ENCODE peak calls at places on chromosomes 3 and 15, in ten cellular contexts. One of them, this sample, is unnamed.
A peak's percentile ranks its signal among the peaks of the same experiment; 100 is the strongest.

GRCh38 chr15:58770519-58770856 is 614 bp upstream of the MINDY2 start:
- DNase-seq in A549: peak; percentile 68
- DNase-seq in ovary: no peak
- DNase-seq in GM23338: no peak
- DNase-seq in PC-3: peak; percentile 61
- DNase-seq in sigmoid colon: no peak
- DNase-seq in endodermal cell: no peak
- DNase-seq in right atrium auricular region: no peak
- DNase-seq in uterus: no peak
- DNase-seq in mammary epithelial cell: no peak
- DNase-seq in this sample: no peak

GRCh38 chr3:111751961-111752360 is 107.1 kb upstream of the PHLDB2 start:
- DNase-seq in A549: no peak
- DNase-seq in ovary: no peak
- DNase-seq in GM23338: peak; percentile 46
- DNase-seq in PC-3: no peak
- DNase-seq in sigmoid colon: no peak
- DNase-seq in endodermal cell: no peak
- DNase-seq in right atrium auricular region: no peak
- DNase-seq in uterus: no peak
- DNase-seq in mammary epithelial cell: no peak
- DNase-seq in this sample: no peak

GRCh38 chr3:188157971-188158370 is 4.0 kb downstream of the LPP start:
- DNase-seq in A549: no peak
- DNase-seq in ovary: no peak
- DNase-seq in GM23338: no peak
- DNase-seq in PC-3: no peak
- DNase-seq in sigmoid colon: no peak
- DNase-seq in endodermal cell: no peak
- DNase-seq in right atrium auricular region: no peak
- DNase-seq in uterus: no peak
- DNase-seq in mammary epithelial cell: no peak
- DNase-seq in this sample: no peak

GRCh38 chr3:139288266-139288821 is 55.5 kb upstream of the MRPS22 start:
- DNase-seq in A549: no peak
- DNase-seq in ovary: no peak
- DNase-seq in GM23338: no peak
- DNase-seq in PC-3: no peak
- DNase-seq in sigmoid colon: no peak
- DNase-seq in endodermal cell: no peak
- DNase-seq in right atrium auricular region: no peak
- DNase-seq in uterus: peak; percentile 30
- DNase-seq in mammary epithelial cell: no peak
- DNase-seq in this sample: no peak

GRCh38 chr15:101114610-101115009 is 137.2 kb downstream of the CHSY1 start:
- DNase-seq in A549: no peak
- DNase-seq in ovary: no peak
- DNase-seq in GM23338: no peak
- DNase-seq in PC-3: no peak
- DNase-seq in sigmoid colon: no peak
- DNase-seq in endodermal cell: peak; percentile 38
- DNase-seq in right atrium auricular region: no peak
- DNase-seq in uterus: no peak
- DNase-seq in mammary epithelial cell: no peak
- DNase-seq in this sample: no peak

GRCh38 chr3:10551821-10552630 is 46.6 kb upstream of the ATP2B2 start:
- DNase-seq in A549: peak; percentile 25
- DNase-seq in ovary: no peak
- DNase-seq in GM23338: no peak
- DNase-seq in PC-3: peak; percentile 80
- DNase-seq in sigmoid colon: peak; percentile 63
- DNase-seq in endodermal cell: peak; percentile 51
- DNase-seq in right atrium auricular region: peak; percentile 60
- DNase-seq in uterus: peak; percentile 20
- DNase-seq in mammary epithelial cell: peak; percentile 83
- DNase-seq in this sample: peak; percentile 75

GRCh38 chr3:51500632-51501131 is 867 bp upstream of the DCAF1 start:
- DNase-seq in A549: no peak
- DNase-seq in ovary: peak; percentile 22
- DNase-seq in GM23338: no peak
- DNase-seq in PC-3: no peak
- DNase-seq in sigmoid colon: peak; percentile 74
- DNase-seq in endodermal cell: peak; percentile 52
- DNase-seq in right atrium auricular region: no peak
- DNase-seq in uterus: peak; percentile 28
- DNase-seq in mammary epithelial cell: no peak
- DNase-seq in this sample: peak; percentile 53

GRCh38 chr15:55770808-55771207 is 27.9 kb upstream of the PRTG start:
- DNase-seq in A549: no peak
- DNase-seq in ovary: no peak
- DNase-seq in GM23338: no peak
- DNase-seq in PC-3: no peak
- DNase-seq in sigmoid colon: no peak
- DNase-seq in endodermal cell: no peak
- DNase-seq in right atrium auricular region: no peak
- DNase-seq in uterus: no peak
- DNase-seq in mammary epithelial cell: no peak
- DNase-seq in this sample: no peak

GRCh38 chr3:69086133-69086722 is 1.5 kb downstream of the ARL6IP5 start:
- DNase-seq in A549: peak; percentile 36
- DNase-seq in ovary: peak; percentile 88
- DNase-seq in GM23338: no peak
- DNase-seq in PC-3: peak; percentile 76
- DNase-seq in sigmoid colon: peak; percentile 97
- DNase-seq in endodermal cell: peak; percentile 58
- DNase-seq in right atrium auricular region: peak; percentile 97
- DNase-seq in uterus: peak; percentile 83
- DNase-seq in mammary epithelial cell: peak; percentile 94
- DNase-seq in this sample: peak; percentile 94

GRCh38 chr3:69085543-69086132 is 901 bp downstream of the ARL6IP5 start:
- DNase-seq in A549: no peak
- DNase-seq in ovary: peak; percentile 26
- DNase-seq in GM23338: no peak
- DNase-seq in PC-3: no peak
- DNase-seq in sigmoid colon: no peak
- DNase-seq in endodermal cell: peak; percentile 68
- DNase-seq in right atrium auricular region: no peak
- DNase-seq in uterus: peak; percentile 31
- DNase-seq in mammary epithelial cell: peak; percentile 30
- DNase-seq in this sample: peak; percentile 66

GRCh38 chr3:69084326-69084667 is 440 bp upstream of the ARL6IP5 start:
- DNase-seq in A549: peak; percentile 10
- DNase-seq in ovary: no peak
- DNase-seq in GM23338: no peak
- DNase-seq in PC-3: peak; percentile 55
- DNase-seq in sigmoid colon: no peak
- DNase-seq in endodermal cell: no peak
- DNase-seq in right atrium auricular region: no peak
- DNase-seq in uterus: no peak
- DNase-seq in mammary epithelial cell: peak; percentile 89
- DNase-seq in this sample: no peak

GRCh38 chr3:69082805-69083204 is 1.9 kb upstream of the ARL6IP5 start:
- DNase-seq in A549: no peak
- DNase-seq in ovary: no peak
- DNase-seq in GM23338: no peak
- DNase-seq in PC-3: no peak
- DNase-seq in sigmoid colon: no peak
- DNase-seq in endodermal cell: no peak
- DNase-seq in right atrium auricular region: no peak
- DNase-seq in uterus: no peak
- DNase-seq in mammary epithelial cell: peak; percentile 82
- DNase-seq in this sample: peak; percentile 55

GRCh38 chr3:69084668-69085542 is at the start of gene ARL6IP5:
- DNase-seq in A549: peak; percentile 61
- DNase-seq in ovary: peak; percentile 91
- DNase-seq in GM23338: peak; percentile 95
- DNase-seq in PC-3: peak; percentile 74
- DNase-seq in sigmoid colon: peak; percentile 96
- DNase-seq in endodermal cell: peak; percentile 96
- DNase-seq in right atrium auricular region: peak; percentile 96
- DNase-seq in uterus: peak; percentile 91
- DNase-seq in mammary epithelial cell: peak; percentile 93
- DNase-seq in this sample: peak; percentile 97
- H3K4me1 ChIP-seq in A549: peaks cover 72% of the 10 kb centered on the region
- H3K4me1 ChIP-seq in ovary: peaks cover 13% of the 10 kb centered on the region
- H3K4me1 ChIP-seq in GM23338: peaks cover 40% of the 10 kb centered on the region
- H3K4me1 ChIP-seq in PC-3: peaks cover 41% of the 10 kb centered on the region
- H3K4me1 ChIP-seq in sigmoid colon: peaks cover 2% of the 10 kb centered on the region
- H3K4me1 ChIP-seq in endodermal cell: peaks cover 4% of the 10 kb centered on the region
- H3K4me1 ChIP-seq in right atrium auricular region: no peaks in the 10 kb centered on the region
- H3K4me1 ChIP-seq in uterus: peaks cover 14% of the 10 kb centered on the region
- H3K4me1 ChIP-seq in mammary epithelial cell: peaks cover 68% of the 10 kb centered on the region
- H3K4me1 ChIP-seq in this sample: peaks cover 4% of the 10 kb centered on the region

GRCh38 chr3:121660356-121661171 is at the start of gene HCLS1:
- DNase-seq in A549: no peak
- DNase-seq in ovary: no peak
- DNase-seq in GM23338: peak; percentile 12
- DNase-seq in PC-3: no peak
- DNase-seq in sigmoid colon: peak; percentile 76
- DNase-seq in endodermal cell: no peak
- DNase-seq in right atrium auricular region: peak; percentile 70
- DNase-seq in uterus: no peak
- DNase-seq in mammary epithelial cell: no peak
- DNase-seq in this sample: peak; percentile 77

GRCh38 chr3:121658716-121659435 is 1.8 kb downstream of the HCLS1 start:
- DNase-seq in A549: no peak
- DNase-seq in ovary: no peak
- DNase-seq in GM23338: no peak
- DNase-seq in PC-3: no peak
- DNase-seq in sigmoid colon: no peak
- DNase-seq in endodermal cell: no peak
- DNase-seq in right atrium auricular region: no peak
- DNase-seq in uterus: no peak
- DNase-seq in mammary epithelial cell: no peak
- DNase-seq in this sample: no peak

GRCh38 chr3:121663171-121663847 is 2.6 kb upstream of the HCLS1 start:
- DNase-seq in A549: no peak
- DNase-seq in ovary: no peak
- DNase-seq in GM23338: peak; percentile 16
- DNase-seq in PC-3: no peak
- DNase-seq in sigmoid colon: no peak
- DNase-seq in endodermal cell: no peak
- DNase-seq in right atrium auricular region: no peak
- DNase-seq in uterus: no peak
- DNase-seq in mammary epithelial cell: no peak
- DNase-seq in this sample: no peak

GRCh38 chr3:121662742-121663141 is 2.0 kb upstream of the HCLS1 start:
- DNase-seq in A549: no peak
- DNase-seq in ovary: no peak
- DNase-seq in GM23338: no peak
- DNase-seq in PC-3: no peak
- DNase-seq in sigmoid colon: no peak
- DNase-seq in endodermal cell: no peak
- DNase-seq in right atrium auricular region: no peak
- DNase-seq in uterus: no peak
- DNase-seq in mammary epithelial cell: no peak
- DNase-seq in this sample: no peak

GRCh38 chr3:121661376-121661775 is 673 bp upstream of the HCLS1 start:
- DNase-seq in A549: no peak
- DNase-seq in ovary: no peak
- DNase-seq in GM23338: peak; percentile 26
- DNase-seq in PC-3: no peak
- DNase-seq in sigmoid colon: no peak
- DNase-seq in endodermal cell: no peak
- DNase-seq in right atrium auricular region: no peak
- DNase-seq in uterus: no peak
- DNase-seq in mammary epithelial cell: peak; percentile 65
- DNase-seq in this sample: no peak
- H3K4me3 ChIP-seq in A549: no peak overlapping the region
- H3K4me3 ChIP-seq in ovary: no peak overlapping the region
- H3K4me3 ChIP-seq in GM23338: no peak overlapping the region
- H3K4me3 ChIP-seq in PC-3: no peak overlapping the region
- H3K4me3 ChIP-seq in sigmoid colon: no peak overlapping the region
- H3K4me3 ChIP-seq in endodermal cell: no peak overlapping the region
- H3K4me3 ChIP-seq in right atrium auricular region: no peak overlapping the region
- H3K4me3 ChIP-seq in uterus: no peak overlapping the region
- H3K4me3 ChIP-seq in mammary epithelial cell: no peak overlapping the region
- H3K4me3 ChIP-seq in this sample: no peak overlapping the region

GRCh38 chr15:65792130-65792987 is at the start of gene DENND4A:
- DNase-seq in A549: peak; percentile 91
- DNase-seq in ovary: peak; percentile 98
- DNase-seq in GM23338: peak; percentile 99
- DNase-seq in PC-3: peak; percentile 92
- DNase-seq in sigmoid colon: peak; percentile 99
- DNase-seq in endodermal cell: peak; percentile 99
- DNase-seq in right atrium auricular region: peak; percentile 98
- DNase-seq in uterus: peak; percentile 99
- DNase-seq in mammary epithelial cell: peak; percentile 99
- DNase-seq in this sample: peak; percentile 99

GRCh38 chr15:65795663-65796201 is 3.6 kb upstream of the DENND4A start:
- DNase-seq in A549: no peak
- DNase-seq in ovary: no peak
- DNase-seq in GM23338: no peak
- DNase-seq in PC-3: no peak
- DNase-seq in sigmoid colon: no peak
- DNase-seq in endodermal cell: no peak
- DNase-seq in right atrium auricular region: no peak
- DNase-seq in uterus: no peak
- DNase-seq in mammary epithelial cell: no peak
- DNase-seq in this sample: no peak

GRCh38 chr15:65792988-65793812 is 1.1 kb upstream of the DENND4A start:
- DNase-seq in A549: no peak
- DNase-seq in ovary: no peak
- DNase-seq in GM23338: no peak
- DNase-seq in PC-3: no peak
- DNase-seq in sigmoid colon: no peak
- DNase-seq in endodermal cell: no peak
- DNase-seq in right atrium auricular region: no peak
- DNase-seq in uterus: no peak
- DNase-seq in mammary epithelial cell: no peak
- DNase-seq in this sample: no peak

GRCh38 chr15:65791335-65792129 is 561 bp downstream of the DENND4A start:
- DNase-seq in A549: peak; percentile 54
- DNase-seq in ovary: peak; percentile 88
- DNase-seq in GM23338: peak; percentile 79
- DNase-seq in PC-3: peak; percentile 26
- DNase-seq in sigmoid colon: peak; percentile 89
- DNase-seq in endodermal cell: no peak
- DNase-seq in right atrium auricular region: peak; percentile 69
- DNase-seq in uterus: peak; percentile 68
- DNase-seq in mammary epithelial cell: no peak
- DNase-seq in this sample: peak; percentile 86

DNA sequence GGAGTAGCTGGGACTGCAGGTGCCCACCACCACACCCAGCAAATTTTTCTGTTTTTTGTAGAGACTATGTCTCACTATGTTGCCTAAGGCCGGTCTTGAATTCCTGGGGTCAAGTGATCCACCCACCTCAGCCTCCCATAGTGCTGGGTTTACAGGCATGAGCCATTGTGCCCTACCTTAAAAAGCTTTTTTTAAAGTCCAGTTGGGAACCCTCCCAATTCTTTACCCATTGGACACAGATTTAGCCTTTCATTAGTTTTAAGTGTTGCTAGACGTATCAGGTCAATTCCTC is 1.7 kb upstream of the DENND4A start:
- DNase-seq in A549: no peak
- DNase-seq in ovary: no peak
- DNase-seq in GM23338: no peak
- DNase-seq in PC-3: no peak
- DNase-seq in sigmoid colon: no peak
- DNase-seq in endodermal cell: no peak
- DNase-seq in right atrium auricular region: no peak
- DNase-seq in uterus: no peak
- DNase-seq in mammary epithelial cell: no peak
- DNase-seq in this sample: no peak
- H3K4me1 ChIP-seq in A549: peaks cover 35% of the 10 kb centered on the region
- H3K4me1 ChIP-seq in ovary: peaks cover 2% of the 10 kb centered on the region
- H3K4me1 ChIP-seq in GM23338: peaks cover 24% of the 10 kb centered on the region
- H3K4me1 ChIP-seq in PC-3: peaks cover 17% of the 10 kb centered on the region
- H3K4me1 ChIP-seq in sigmoid colon: no peaks in the 10 kb centered on the region
- H3K4me1 ChIP-seq in endodermal cell: no peaks in the 10 kb centered on the region
- H3K4me1 ChIP-seq in right atrium auricular region: no peaks in the 10 kb centered on the region
- H3K4me1 ChIP-seq in uterus: no peaks in the 10 kb centered on the region
- H3K4me1 ChIP-seq in mammary epithelial cell: peaks cover 37% of the 10 kb centered on the region
- H3K4me1 ChIP-seq in this sample: no peaks in the 10 kb centered on the region

DNA sequence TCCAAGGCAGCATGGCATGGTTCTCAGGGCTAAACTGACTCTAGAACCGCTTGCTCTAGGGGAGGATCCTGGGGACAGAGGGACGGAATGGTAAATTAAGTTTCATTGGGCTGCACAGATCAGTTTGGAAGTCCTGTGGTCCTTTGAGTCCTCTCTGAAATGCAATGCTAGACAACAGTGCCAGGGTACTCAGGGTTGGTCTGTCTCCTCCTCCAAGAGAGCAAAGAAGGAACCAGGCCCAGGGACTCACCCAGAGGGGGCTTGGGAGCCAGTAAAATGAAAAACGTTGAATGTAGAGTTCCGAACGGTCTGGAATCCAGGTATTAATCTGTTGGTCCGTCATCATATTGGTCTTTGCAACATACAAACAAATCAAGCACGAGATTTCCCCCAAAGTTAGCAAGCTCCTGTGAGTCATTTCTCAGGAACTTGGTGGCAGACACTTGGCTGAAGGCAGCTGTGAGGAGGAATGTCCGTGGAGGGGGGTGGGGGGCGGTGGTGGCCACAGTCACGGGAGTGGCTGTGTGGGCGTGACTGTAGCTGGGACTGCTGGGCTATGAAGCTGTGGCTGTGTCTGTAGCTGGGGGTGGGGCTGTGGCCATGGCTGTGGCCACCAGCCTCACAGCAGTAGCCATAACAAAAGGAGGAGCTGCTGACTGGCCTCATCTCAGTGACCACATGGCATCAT is 361.0 kb downstream of the SHQ1 start:
- DNase-seq in A549: peak; percentile 40
- DNase-seq in ovary: peak; percentile 20
- DNase-seq in GM23338: peak; percentile 15
- DNase-seq in PC-3: peak; percentile 90
- DNase-seq in sigmoid colon: peak; percentile 79
- DNase-seq in endodermal cell: peak; percentile 88
- DNase-seq in right atrium auricular region: peak; percentile 79
- DNase-seq in uterus: peak; percentile 58
- DNase-seq in mammary epithelial cell: peak; percentile 44
- DNase-seq in this sample: peak; percentile 93
- H3K4me3 ChIP-seq in A549: no peak overlapping the region
- H3K4me3 ChIP-seq in ovary: no peak overlapping the region
- H3K4me3 ChIP-seq in GM23338: no peak overlapping the region
- H3K4me3 ChIP-seq in PC-3: peak overlapping the region; percentile 17
- H3K4me3 ChIP-seq in sigmoid colon: no peak overlapping the region
- H3K4me3 ChIP-seq in endodermal cell: no peak overlapping the region
- H3K4me3 ChIP-seq in right atrium auricular region: no peak overlapping the region
- H3K4me3 ChIP-seq in uterus: no peak overlapping the region
- H3K4me3 ChIP-seq in mammary epithelial cell: no peak overlapping the region
- H3K4me3 ChIP-seq in this sample: no peak overlapping the region

This sample was measured in aorta.